ENCODE peak calls at places on chromosomes 7 and 10, in seven cellular contexts. One of them, this sample, is unnamed.

GRCh38 chr10:91453535-91453934 is 43.4 kb downstream of the HECTD2 start:
- DNase-seq in stimulated activated CD8-positive, alpha-beta memory T cell treated with anti-CD3 and anti-CD28 coated beads, Interleukin-7, amount 100 ng/mL, for 1 hour: no peak
- DNase-seq in NCI-H1417: no peak
- DNase-seq in GF-D8: no peak
- DNase-seq in GM12891: no peak
- DNase-seq in GM10248: no peak
- DNase-seq in H54: no peak
- DNase-seq in this sample: no peak

GRCh38 chr10:69486922-69487730 is 35.9 kb downstream of the TSPAN15 start:
- DNase-seq in NCI-H1417: no peak
- DNase-seq in H54: no peak
- DNase-seq in GF-D8: no peak
- DNase-seq in GM10248: no peak
- DNase-seq in GM12891: no peak
- DNase-seq in stimulated activated CD8-positive, alpha-beta memory T cell treated with anti-CD3 and anti-CD28 coated beads, Interleukin-7, amount 100 ng/mL, for 1 hour: no peak
- DNase-seq in this sample: peak

GRCh38 chr10:64070241-64070640 is 549.0 kb downstream of the REEP3 start:
- DNase-seq in NCI-H1417: no peak
- DNase-seq in GF-D8: no peak
- DNase-seq in GM12891: no peak
- DNase-seq in H54: no peak
- DNase-seq in stimulated activated CD8-positive, alpha-beta memory T cell treated with anti-CD3 and anti-CD28 coated beads, Interleukin-7, amount 100 ng/mL, for 1 hour: no peak
- DNase-seq in GM10248: no peak
- DNase-seq in this sample: no peak

GRCh38 chr7:26062240-26062603 is 89.8 kb upstream of the NFE2L3 start:
- DNase-seq in GF-D8: no peak
- DNase-seq in GM12891: no peak
- DNase-seq in stimulated activated CD8-positive, alpha-beta memory T cell treated with anti-CD3 and anti-CD28 coated beads, Interleukin-7, amount 100 ng/mL, for 1 hour: no peak
- DNase-seq in GM10248: no peak
- DNase-seq in H54: no peak
- DNase-seq in NCI-H1417: no peak
- DNase-seq in this sample: no peak

GRCh38 chr7:105101864-105102263 is 87.9 kb downstream of the KMT2E start:
- DNase-seq in H54: no peak
- DNase-seq in GF-D8: no peak
- DNase-seq in NCI-H1417: no peak
- DNase-seq in GM10248: peak
- DNase-seq in stimulated activated CD8-positive, alpha-beta memory T cell treated with anti-CD3 and anti-CD28 coated beads, Interleukin-7, amount 100 ng/mL, for 1 hour: no peak
- DNase-seq in GM12891: no peak
- DNase-seq in this sample: no peak

GRCh38 chr10:95440756-95441546 is 120.2 kb downstream of the SORBS1 start:
- DNase-seq in GM10248: no peak
- DNase-seq in H54: no peak
- DNase-seq in NCI-H1417: no peak
- DNase-seq in stimulated activated CD8-positive, alpha-beta memory T cell treated with anti-CD3 and anti-CD28 coated beads, Interleukin-7, amount 100 ng/mL, for 1 hour: no peak
- DNase-seq in GF-D8: no peak
- DNase-seq in GM12891: no peak
- DNase-seq in this sample: peak

GRCh38 chr7:124784879-124785818 is 19.6 kb upstream of the GPR37 start:
- DNase-seq in GM12891: no peak
- DNase-seq in stimulated activated CD8-positive, alpha-beta memory T cell treated with anti-CD3 and anti-CD28 coated beads, Interleukin-7, amount 100 ng/mL, for 1 hour: no peak
- DNase-seq in H54: peak
- DNase-seq in NCI-H1417: peak
- DNase-seq in GM10248: peak
- DNase-seq in GF-D8: no peak
- DNase-seq in this sample: peak

GRCh38 chr10:86960003-86960862 is 1.8 kb downstream of the SNCG start:
- DNase-seq in GF-D8: no peak
- DNase-seq in GM12891: peak
- DNase-seq in H54: peak
- DNase-seq in NCI-H1417: no peak
- DNase-seq in GM10248: peak
- DNase-seq in stimulated activated CD8-positive, alpha-beta memory T cell treated with anti-CD3 and anti-CD28 coated beads, Interleukin-7, amount 100 ng/mL, for 1 hour: no peak
- DNase-seq in this sample: peak

GRCh38 chr7:66930341-66930740 is 9.3 kb downstream of the TMEM248 start:
- DNase-seq in H54: no peak
- DNase-seq in NCI-H1417: no peak
- DNase-seq in GM10248: no peak
- DNase-seq in GF-D8: no peak
- DNase-seq in GM12891: no peak
- DNase-seq in stimulated activated CD8-positive, alpha-beta memory T cell treated with anti-CD3 and anti-CD28 coated beads, Interleukin-7, amount 100 ng/mL, for 1 hour: no peak
- DNase-seq in this sample: no peak